ENCODE peak calls at places on chromosomes 5 and 9, in nine cellular contexts. N is cardiac muscle cell, Z is fibroblast of lung, B is upper lobe of right lung, A is pancreas, E is HCT116, Y is sigmoid colon, J is Peyer's patch, X is right atrium auricular region. L is an unnamed sample. For H3K36me3, the result is how much of the 10 kb centered on the place peaks cover.

GRCh38 chr9:97041898-97042297 is 3.0 kb upstream of the CTSV start:
- DNase-seq in N (no peak), Z (no peak), B (no peak), A (no peak), E (no peak), Y (no peak), J (peak), X (no peak), L (no peak)

GRCh38 chr5:156934450-156935211 is 28.4 kb downstream of the TIMD4 start:
- DNase-seq in N (peak), Z (no peak), B (no peak), A (no peak), E (peak), Y (no peak), J (peak), X (no peak), L (peak)

GRCh38 chr9:94909965-94910730 is 183.6 kb downstream of the AOPEP start:
- DNase-seq in N (no peak), Z (no peak), B (no peak), A (no peak), E (no peak), Y (no peak), J (no peak), X (peak), L (no peak)

GRCh38 chr5:163489745-163490075 is 15.7 kb upstream of the MAT2B start:
- DNase-seq in N (no peak), Z (no peak), B (no peak), A (no peak), E (no peak), Y (no peak), J (no peak), X (no peak), L (no peak)

GRCh38 chr9:96251451-96251850 is 50.5 kb downstream of the HSD17B3 start:
- DNase-seq in N (no peak), Z (no peak), B (no peak), A (no peak), E (no peak), Y (no peak), J (no peak), X (no peak), L (no peak)

GRCh38 chr5:28961806-28962205 is 1923.4 kb upstream of the CDH9 start:
- DNase-seq in N (no peak), Z (no peak), B (no peak), A (no peak), E (no peak), Y (no peak), J (no peak), X (no peak), L (no peak)

GRCh38 chr9:27732494-27732893 is 159.2 kb upstream of the C9orf72 start:
- DNase-seq in N (no peak), Z (no peak), B (no peak), A (no peak), E (no peak), Y (no peak), J (no peak), X (no peak), L (no peak)

GRCh38 chr9:85417674-85418073 is 324.1 kb downstream of the AGTPBP1 start:
- DNase-seq in N (no peak), Z (no peak), B (no peak), A (no peak), E (no peak), Y (no peak), J (no peak), X (no peak), L (no peak)

GRCh38 chr5:140256726-140257125 is 46.2 kb downstream of the PFDN1 start:
- DNase-seq in N (no peak), Z (no peak), B (no peak), A (no peak), E (no peak), Y (no peak), J (no peak), X (no peak), L (no peak)

GRCh38 chr5:463952-464351 is 21.0 kb downstream of the EXOC3 start:
- DNase-seq in N (no peak), Z (no peak), B (peak), A (no peak), E (no peak), Y (peak), J (peak), X (no peak), L (no peak)

GRCh38 chr9:86176468-86176867 is 77.1 kb upstream of the GOLM1 start:
- DNase-seq in N (no peak), Z (no peak), B (no peak), A (no peak), E (no peak), Y (no peak), J (peak), X (no peak), L (no peak)

GRCh38 chr5:92552206-92553160 is 1028.5 kb downstream of the NR2F1-AS1 start:
- DNase-seq in N (no peak), Z (peak), B (no peak), A (no peak), E (peak), Y (no peak), J (no peak), X (no peak), L (no peak)

GRCh38 chr9:96169901-96170300 is 132.1 kb downstream of the HSD17B3 start:
- DNase-seq in N (no peak), Z (peak), B (no peak), A (no peak), E (no peak), Y (peak), J (no peak), X (no peak), L (no peak)

GRCh38 chr5:140497897-140498296 is 49.6 kb upstream of the EIF4EBP3 start:
- DNase-seq in N (no peak), Z (no peak), B (no peak), A (no peak), E (no peak), Y (no peak), J (no peak), X (no peak), L (no peak)

GRCh38 chr9:128072144-128073021 is 4.4 kb downstream of the SLC25A25 start:
- DNase-seq in N (peak), Z (peak), B (peak), A (peak), E (no peak), Y (peak), J (peak), X (peak), L (peak)

GRCh38 chr9:4197548-4197947 is 102.3 kb downstream of the GLIS3 start:
- DNase-seq in N (peak), Z (no peak), B (no peak), A (no peak), E (no peak), Y (no peak), J (no peak), X (no peak), L (peak)

GRCh38 chr5:179192185-179192890 is 132.2 kb downstream of the ZNF354C start:
- DNase-seq in N (no peak), Z (no peak), B (no peak), A (no peak), E (no peak), Y (peak), J (no peak), X (no peak), L (no peak)

GRCh38 chr5:125829349-125829748 is 593.9 kb upstream of the GRAMD2B start:
- DNase-seq in N (no peak), Z (no peak), B (no peak), A (no peak), E (no peak), Y (no peak), J (no peak), X (no peak), L (peak)

GRCh38 chr5:103259705-103260355 is 1.3 kb downstream of the MACIR start:
- DNase-seq in N (peak), Z (peak), B (no peak), A (no peak), E (no peak), Y (peak), J (no peak), X (no peak), L (no peak)

GRCh38 chr5:180291234-180291940 is 496 bp downstream of the MAPK9 start:
- DNase-seq in N (peak), Z (no peak), B (peak), A (peak), E (no peak), Y (no peak), J (peak), X (peak), L (peak)

GRCh38 chr5:99553411-99553810 is 624.6 kb upstream of the CHD1 start:
- DNase-seq in N (no peak), Z (no peak), B (no peak), A (no peak), E (no peak), Y (no peak), J (no peak), X (no peak), L (no peak)

GRCh38 chr5:155943516-155944407 is 383.2 kb upstream of the SGCD start:
- DNase-seq in N (peak), Z (peak), B (peak), A (peak), E (no peak), Y (no peak), J (peak), X (no peak), L (peak)

GRCh38 chr5:74303575-74303974 is 337.0 kb downstream of the ENC1 start:
- DNase-seq in N (no peak), Z (peak), B (no peak), A (no peak), E (no peak), Y (no peak), J (no peak), X (no peak), L (no peak)

GRCh38 chr5:142327111-142327842 is 2.5 kb upstream of the SPRY4 start:
- DNase-seq in N (no peak), Z (peak), B (no peak), A (no peak), E (no peak), Y (peak), J (no peak), X (peak), L (no peak)

GRCh38 chr5:153896701-153897100 is 142.0 kb downstream of the FAM114A2 start:
- DNase-seq in N (no peak), Z (peak), B (no peak), A (no peak), E (no peak), Y (no peak), J (no peak), X (no peak), L (peak)

GRCh38 chr5:27328480-27328879 is 290.1 kb upstream of the CDH9 start:
- DNase-seq in N (no peak), Z (peak), B (no peak), A (no peak), E (no peak), Y (no peak), J (no peak), X (no peak), L (no peak)

GRCh38 chr9:4117835-4118610 is 181.8 kb downstream of the GLIS3 start:
- DNase-seq in N (no peak), Z (no peak), B (peak), A (no peak), E (no peak), Y (no peak), J (peak), X (no peak), L (peak)

GRCh38 chr9:33445389-33445881 is 2.0 kb downstream of the AQP3 start:
- DNase-seq in N (no peak), Z (no peak), B (peak), A (peak), E (no peak), Y (no peak), J (peak), X (no peak), L (no peak)

GRCh38 chr9:94011134-94011533 is 56.0 kb upstream of the BARX1 start:
- DNase-seq in N (no peak), Z (peak), B (no peak), A (no peak), E (no peak), Y (no peak), J (no peak), X (no peak), L (no peak)

GRCh38 chr5:4229414-4229813 is 633.8 kb downstream of the IRX1 start:
- DNase-seq in N (no peak), Z (no peak), B (no peak), A (no peak), E (no peak), Y (no peak), J (no peak), X (no peak), L (no peak)

GRCh38 chr5:115648072-115648471 is 22.2 kb upstream of the TMED7 start:
- DNase-seq in N (no peak), Z (no peak), B (no peak), A (no peak), E (no peak), Y (no peak), J (no peak), X (no peak), L (no peak)

GRCh38 chr9:127897194-127897692 is 2.2 kb downstream of the ST6GALNAC6 start:
- DNase-seq in N (peak), Z (peak), B (peak), A (peak), E (no peak), Y (peak), J (peak), X (peak), L (peak)

GRCh38 chr5:30874234-30875034 is 319.1 kb upstream of the CDH6 start:
- DNase-seq in N (no peak), Z (no peak), B (no peak), A (no peak), E (no peak), Y (no peak), J (no peak), X (no peak), L (no peak)

GRCh38 chr5:69035665-69036064 is 58.1 kb upstream of the SLC30A5 start:
- DNase-seq in N (no peak), Z (peak), B (no peak), A (no peak), E (no peak), Y (no peak), J (no peak), X (no peak), L (no peak)

GRCh38 chr5:78005021-78005785 is 229.1 kb upstream of the TBCA start:
- DNase-seq in N (no peak), Z (peak), B (no peak), A (no peak), E (no peak), Y (no peak), J (no peak), X (no peak), L (no peak)

GRCh38 chr9:129383005-129383414 is 204.9 kb upstream of the IER5L start:
- DNase-seq in N (peak), Z (no peak), B (peak), A (peak), E (peak), Y (peak), J (peak), X (peak), L (no peak)

GRCh38 chr5:111408817-111409216 is 103.5 kb downstream of the STARD4 start:
- DNase-seq in N (no peak), Z (no peak), B (no peak), A (no peak), E (no peak), Y (no peak), J (no peak), X (no peak), L (no peak)
- H3K36me3 ChIP-seq in N (under half), Z (under half), B (under half), A (under half), E (under half), Y (under half), J (under half), X (under half), L (under half)

DNA sequence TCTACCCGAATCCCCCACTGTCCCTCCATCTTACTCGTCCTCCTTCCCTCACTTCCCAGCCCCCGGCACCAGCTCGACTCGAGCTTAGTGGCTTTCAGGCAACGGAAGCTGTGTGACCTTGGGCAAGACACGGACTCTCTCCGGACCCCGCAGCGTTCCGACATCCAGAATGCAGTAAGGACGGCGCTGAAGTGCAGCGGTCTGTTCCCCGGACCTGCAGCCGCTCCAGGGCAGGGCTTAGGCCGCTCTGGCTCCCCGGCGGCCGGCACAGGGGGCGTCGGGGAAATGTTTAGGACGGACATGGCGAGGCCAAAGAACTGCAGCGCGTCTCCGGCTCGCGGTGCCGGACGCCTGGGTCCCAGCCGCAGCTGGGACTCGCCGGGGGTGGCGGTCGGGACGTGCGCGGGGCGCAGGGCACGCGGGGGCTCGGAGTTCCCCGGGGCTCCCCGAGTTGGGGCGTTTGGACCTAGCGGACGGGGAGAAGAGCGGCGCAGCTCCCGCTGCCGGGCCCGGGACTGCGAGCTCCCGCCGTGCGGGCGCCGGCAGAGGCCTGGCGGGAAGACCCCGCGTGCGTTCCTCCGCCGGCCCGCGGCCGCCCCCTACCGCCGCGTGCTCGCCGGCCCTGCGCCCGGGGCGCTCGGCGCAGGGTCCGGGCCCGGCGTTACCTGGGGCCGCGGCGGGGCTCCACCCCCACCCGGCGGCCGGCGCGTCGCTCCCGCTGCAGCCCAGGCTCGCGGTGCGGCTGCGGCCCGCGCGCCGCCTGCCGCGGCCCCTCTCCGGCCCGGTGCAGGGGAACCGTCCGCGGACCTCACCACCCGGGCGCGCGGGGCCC is 5.6 kb upstream of the RNF44 start:
- DNase-seq in N (peak), Z (no peak), B (no peak), A (peak), E (no peak), Y (no peak), J (no peak), X (no peak), L (peak)
- TF ChIP-seq CTCF in N (no peak), Z (no peak), B (no peak), A (no peak), E (no peak), Y (no peak), J (no peak), X (no peak), L (no peak)

GRCh38 chr9:92308893-92309292 is 15.4 kb upstream of the IARS1 start:
- DNase-seq in N (no peak), Z (no peak), B (no peak), A (no peak), E (no peak), Y (no peak), J (no peak), X (no peak), L (no peak)
- H3K36me3 ChIP-seq in N (half or more), Z (under half), B (half or more), A (under half), E (half or more), Y (half or more), J (half or more), X (half or more), L (half or more)

DNA sequence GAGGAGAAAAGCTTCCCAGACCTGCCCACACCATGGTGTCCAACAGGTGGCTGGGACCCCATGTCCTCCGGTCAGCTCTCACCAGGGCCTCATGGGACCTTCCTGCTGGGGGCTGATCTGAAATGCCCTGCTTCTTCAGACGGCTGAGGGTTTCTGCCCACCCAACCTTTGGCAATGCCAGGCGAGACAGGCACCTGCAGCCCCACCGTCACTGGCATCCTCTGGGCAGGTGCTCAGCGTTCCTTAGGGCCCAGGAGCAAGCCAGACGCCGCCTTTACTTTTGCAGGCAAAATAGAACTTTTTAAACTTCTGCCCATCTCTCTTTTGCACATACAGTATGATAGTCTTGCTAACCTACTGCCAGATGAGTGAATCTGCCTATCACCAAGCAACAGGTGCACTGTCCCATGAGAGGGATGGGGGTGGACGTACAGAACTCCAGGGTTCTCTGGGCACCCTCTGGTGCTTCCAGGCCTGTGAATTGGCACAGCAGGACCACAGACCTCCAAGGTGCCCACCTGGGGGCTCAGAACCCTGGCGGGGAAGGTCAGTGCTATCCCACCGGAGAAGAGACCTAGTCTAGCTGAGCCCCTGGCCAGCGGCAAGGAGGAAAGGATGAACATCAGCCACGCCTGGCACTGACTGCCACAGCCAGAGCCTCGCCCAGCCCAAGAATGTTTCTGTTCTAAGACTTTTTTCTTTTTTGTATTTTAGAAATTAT is 7.5 kb downstream of the OBP2B start:
- DNase-seq in N (no peak), Z (no peak), B (peak), A (no peak), E (no peak), Y (no peak), J (no peak), X (no peak), L (no peak)
- TF ChIP-seq CTCF in N (no peak), Z (no peak), B (no peak), A (no peak), E (no peak), Y (no peak), J (no peak), X (no peak), L (no peak)

GRCh38 chr5:96768708-96769251 is 39.0 kb downstream of the ERAP1 start:
- DNase-seq in N (no peak), Z (no peak), B (no peak), A (no peak), E (no peak), Y (no peak), J (no peak), X (no peak), L (no peak)

GRCh38 chr5:96761618-96762017 is 46.1 kb downstream of the ERAP1 start:
- DNase-seq in N (no peak), Z (peak), B (no peak), A (no peak), E (no peak), Y (no peak), J (no peak), X (no peak), L (no peak)

GRCh38 chr5:96763012-96763411 is 44.7 kb downstream of the ERAP1 start:
- DNase-seq in N (no peak), Z (peak), B (no peak), A (no peak), E (no peak), Y (no peak), J (no peak), X (no peak), L (no peak)

DNA sequence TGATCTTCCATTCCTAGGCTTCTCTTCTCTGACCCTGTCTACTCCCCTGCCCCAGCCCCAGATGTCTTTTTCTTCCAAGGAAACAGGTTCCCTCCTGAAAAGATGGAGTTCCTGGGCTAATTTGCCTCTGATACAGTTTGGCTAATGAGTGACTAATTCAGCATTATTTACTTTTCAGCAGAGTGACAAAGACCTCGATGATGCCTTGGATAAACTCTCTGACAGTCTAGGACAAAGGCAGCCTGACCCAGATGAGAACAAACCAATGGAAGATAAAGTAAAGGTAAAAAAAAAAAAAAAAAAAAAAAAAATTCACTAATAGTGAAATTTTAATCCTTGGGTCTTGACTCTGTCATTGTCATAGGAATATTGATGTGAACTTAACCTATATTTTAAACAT is 42.7 kb downstream of the ERAP1 start:
- DNase-seq in N (no peak), Z (no peak), B (no peak), A (no peak), E (no peak), Y (no peak), J (no peak), X (no peak), L (no peak)
- H3K36me3 ChIP-seq in N (half or more), Z (under half), B (half or more), A (under half), E (under half), Y (half or more), J (half or more), X (half or more), L (half or more)

GRCh38 chr5:112420111-112420864 is 1.2 kb upstream of the EPB41L4A start:
- DNase-seq in N (peak), Z (peak), B (peak), A (peak), E (peak), Y (peak), J (peak), X (peak), L (peak)
- TF ChIP-seq CTCF in N (peak), Z (peak), B (peak), A (peak), E (peak), Y (peak), J (peak), X (peak), L (peak)